ENCODE peak calls at places on chromosomes 3 and 15, in four cellular contexts. One of them, this sample, is unnamed.

GRCh38 chr3:149989307-149989706 is 18.6 kb upstream of the PFN2 start:
- DNase-seq in neuronal stem cell: no peak
- DNase-seq in mesenchymal stem cell: no peak
- DNase-seq in IMR-90: no peak
- DNase-seq in this sample: no peak

GRCh38 chr3:115071611-115072010 is 75.5 kb downstream of the ZBTB20 start:
- DNase-seq in neuronal stem cell: no peak
- DNase-seq in mesenchymal stem cell: peak; percentile 34
- DNase-seq in IMR-90: peak; percentile 60
- DNase-seq in this sample: peak; percentile 6

GRCh38 chr3:191051037-191051436 is 148.0 kb upstream of the OSTN start:
- DNase-seq in neuronal stem cell: peak; percentile 23
- DNase-seq in mesenchymal stem cell: peak; percentile 32
- DNase-seq in IMR-90: peak; percentile 47
- DNase-seq in this sample: peak; percentile 68

GRCh38 chr3:196694202-196694638 is 17.8 kb downstream of the CEP19 start:
- DNase-seq in neuronal stem cell: no peak
- DNase-seq in mesenchymal stem cell: no peak
- DNase-seq in IMR-90: peak; percentile 13
- DNase-seq in this sample: no peak

GRCh38 chr3:100210777-100211145 is 50.0 kb upstream of the TBC1D23 start:
- DNase-seq in neuronal stem cell: no peak
- DNase-seq in mesenchymal stem cell: peak; percentile 99
- DNase-seq in IMR-90: peak; percentile 95
- DNase-seq in this sample: peak; percentile 33

GRCh38 chr3:64049136-64049535 is 25.8 kb upstream of the PSMD6 start:
- DNase-seq in neuronal stem cell: no peak
- DNase-seq in mesenchymal stem cell: peak; percentile 50
- DNase-seq in IMR-90: peak; percentile 74
- DNase-seq in this sample: peak; percentile 62

GRCh38 chr3:192772495-192772894 is 45.2 kb upstream of the FGF12 start:
- DNase-seq in neuronal stem cell: no peak
- DNase-seq in mesenchymal stem cell: peak; percentile 18
- DNase-seq in IMR-90: peak; percentile 18
- DNase-seq in this sample: peak; percentile 61

GRCh38 chr3:183328823-183329222 is 75.8 kb downstream of the B3GNT5 start:
- DNase-seq in neuronal stem cell: no peak
- DNase-seq in mesenchymal stem cell: peak; percentile 44
- DNase-seq in IMR-90: peak; percentile 17
- DNase-seq in this sample: no peak

GRCh38 chr15:88219623-88220022 is 36.9 kb downstream of the NTRK3 start:
- DNase-seq in neuronal stem cell: no peak
- DNase-seq in mesenchymal stem cell: no peak
- DNase-seq in IMR-90: no peak
- DNase-seq in this sample: no peak

GRCh38 chr15:31501074-31501473 is 174.4 kb downstream of the KLF13 start:
- DNase-seq in neuronal stem cell: no peak
- DNase-seq in mesenchymal stem cell: no peak
- DNase-seq in IMR-90: no peak
- DNase-seq in this sample: no peak

GRCh38 chr3:131218196-131218595 is 163.4 kb upstream of the NUDT16 start:
- DNase-seq in neuronal stem cell: no peak
- DNase-seq in mesenchymal stem cell: no peak
- DNase-seq in IMR-90: peak; percentile 8
- DNase-seq in this sample: peak; percentile 7

GRCh38 chr3:49133226-49133951 is 539 bp upstream of the LAMB2 start:
- DNase-seq in neuronal stem cell: peak; percentile 85
- DNase-seq in mesenchymal stem cell: peak; percentile 94
- DNase-seq in IMR-90: peak; percentile 85
- DNase-seq in this sample: peak; percentile 88

GRCh38 chr15:33699691-33700447 is 268.4 kb upstream of the CHRM5 start:
- DNase-seq in neuronal stem cell: no peak
- DNase-seq in mesenchymal stem cell: no peak
- DNase-seq in IMR-90: peak; percentile 12
- DNase-seq in this sample: peak; percentile 57

GRCh38 chr3:35322070-35322469 is 317.3 kb upstream of the ARPP21 start:
- DNase-seq in neuronal stem cell: no peak
- DNase-seq in mesenchymal stem cell: peak; percentile 71
- DNase-seq in IMR-90: no peak
- DNase-seq in this sample: no peak

GRCh38 chr3:171459130-171459941 is 869 bp downstream of the TNIK start:
- DNase-seq in neuronal stem cell: peak; percentile 15
- DNase-seq in mesenchymal stem cell: peak; percentile 57
- DNase-seq in IMR-90: peak; percentile 36
- DNase-seq in this sample: peak; percentile 14

GRCh38 chr3:13475871-13476590 is 4.1 kb upstream of the HDAC11 start:
- DNase-seq in neuronal stem cell: no peak
- DNase-seq in mesenchymal stem cell: no peak
- DNase-seq in IMR-90: no peak
- DNase-seq in this sample: peak; percentile 67

GRCh38 chr15:84940399-84940798 is 41.3 kb upstream of the PDE8A start:
- DNase-seq in neuronal stem cell: no peak
- DNase-seq in mesenchymal stem cell: no peak
- DNase-seq in IMR-90: no peak
- DNase-seq in this sample: no peak

GRCh38 chr3:53635041-53635440 is 140.6 kb downstream of the CACNA1D start:
- DNase-seq in neuronal stem cell: no peak
- DNase-seq in mesenchymal stem cell: no peak
- DNase-seq in IMR-90: no peak
- DNase-seq in this sample: no peak

GRCh38 chr15:22887157-22887951 is 48.9 kb downstream of the NIPA2 start:
- DNase-seq in neuronal stem cell: no peak
- DNase-seq in mesenchymal stem cell: peak; percentile 94
- DNase-seq in IMR-90: peak; percentile 94
- DNase-seq in this sample: no peak
- H3K9ac ChIP-seq in neuronal stem cell: no peak overlapping the region
- H3K9ac ChIP-seq in mesenchymal stem cell: peak overlapping the region; percentile 81
- H3K9ac ChIP-seq in IMR-90: no peak overlapping the region
- H3K9ac ChIP-seq in this sample: no peak overlapping the region

GRCh38 chr15:57610130-57610529 is 18.4 kb downstream of the MYZAP start:
- DNase-seq in neuronal stem cell: no peak
- DNase-seq in mesenchymal stem cell: peak; percentile 19
- DNase-seq in IMR-90: peak; percentile 50
- DNase-seq in this sample: peak; percentile 15
- H3K14ac ChIP-seq in neuronal stem cell: no peak overlapping the region
- H3K14ac ChIP-seq in mesenchymal stem cell: no peak overlapping the region
- H3K14ac ChIP-seq in IMR-90: no peak overlapping the region
- H3K14ac ChIP-seq in this sample: no peak overlapping the region

DNA sequence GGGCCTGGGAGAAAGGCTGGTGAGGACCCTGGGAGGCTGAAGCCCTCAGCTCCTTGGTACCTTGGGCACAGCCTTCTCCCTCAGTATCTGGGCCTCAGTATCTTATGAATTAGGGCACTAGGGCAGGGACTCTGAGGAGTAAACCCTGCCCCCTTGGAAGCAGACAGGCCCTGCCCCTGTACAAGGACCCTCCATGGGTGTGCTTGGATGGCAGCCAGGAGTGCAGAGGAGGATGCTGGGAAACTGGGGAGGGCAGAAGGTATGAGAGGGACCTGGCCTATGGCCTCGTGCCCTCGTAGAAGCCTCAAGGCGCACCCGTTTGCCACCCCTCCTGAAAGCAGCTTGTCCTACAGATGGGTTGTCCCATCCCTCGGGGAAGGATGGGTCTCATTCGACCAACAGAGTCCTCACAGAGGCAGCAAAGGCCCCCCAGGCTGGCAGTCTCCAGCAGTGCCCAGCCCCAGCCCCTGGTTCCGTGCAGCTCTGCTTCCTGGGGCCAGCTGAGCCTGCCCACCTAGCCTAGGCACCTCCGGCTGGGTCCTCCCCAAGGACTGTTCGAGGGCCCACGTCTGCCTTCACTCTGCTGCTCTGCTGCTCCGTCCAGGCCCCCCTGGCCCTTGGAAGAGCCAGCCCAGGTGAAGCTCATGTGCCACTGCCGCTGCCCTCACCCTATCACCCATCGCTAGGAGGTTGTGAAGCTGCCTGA is 15.3 kb upstream of the SEMA3F start:
- DNase-seq in neuronal stem cell: no peak
- DNase-seq in mesenchymal stem cell: no peak
- DNase-seq in IMR-90: no peak
- DNase-seq in this sample: no peak
- H3K9ac ChIP-seq in neuronal stem cell: peak overlapping the region; percentile 32
- H3K9ac ChIP-seq in mesenchymal stem cell: no peak overlapping the region
- H3K9ac ChIP-seq in IMR-90: no peak overlapping the region
- H3K9ac ChIP-seq in this sample: no peak overlapping the region

GRCh38 chr3:45664558-45664957 is 24.6 kb upstream of the SACM1L start:
- DNase-seq in neuronal stem cell: no peak
- DNase-seq in mesenchymal stem cell: no peak
- DNase-seq in IMR-90: no peak
- DNase-seq in this sample: no peak
- H3K14ac ChIP-seq in neuronal stem cell: no peak overlapping the region
- H3K14ac ChIP-seq in mesenchymal stem cell: no peak overlapping the region
- H3K14ac ChIP-seq in IMR-90: peak overlapping the region; percentile 80
- H3K14ac ChIP-seq in this sample: no peak overlapping the region

DNA sequence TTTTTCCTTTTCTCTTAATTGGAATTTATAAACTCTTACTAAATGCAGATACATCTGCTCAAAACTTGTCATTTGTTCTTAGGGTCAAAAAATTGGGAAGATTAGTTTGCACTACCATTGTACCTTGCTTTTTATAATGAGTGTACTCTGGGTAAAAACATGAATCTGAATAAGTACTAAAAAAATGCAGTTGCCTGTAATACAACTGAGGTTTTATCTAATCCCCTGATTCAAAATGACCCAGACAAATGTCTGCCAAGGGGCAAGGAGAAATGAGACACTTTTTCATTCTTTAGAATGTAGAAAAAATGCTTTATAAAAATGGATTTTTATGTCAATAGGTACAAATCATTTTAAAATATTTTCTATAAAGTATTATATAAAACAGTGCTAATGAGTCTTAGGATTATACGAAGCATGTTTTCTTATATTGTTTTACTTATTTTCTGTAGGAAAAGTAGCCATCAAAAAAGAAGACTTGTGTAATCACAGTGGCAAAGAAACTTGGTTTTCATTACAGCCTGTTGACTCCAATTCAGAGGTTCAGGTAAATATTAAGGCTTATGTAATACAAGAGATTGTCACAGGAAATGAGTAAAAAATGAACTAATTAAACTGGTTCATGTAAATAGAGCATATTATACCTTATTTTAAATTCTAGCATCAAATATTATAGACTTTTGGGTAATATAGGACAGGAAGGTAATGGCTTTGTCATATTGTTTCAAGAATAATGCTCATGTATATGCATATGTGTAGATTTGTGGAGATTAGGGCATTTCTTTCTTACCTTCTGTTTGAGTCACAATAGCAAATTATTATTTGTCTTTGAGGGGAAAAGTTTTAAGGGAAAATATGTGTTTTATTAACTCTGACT is 42.7 kb downstream of the RASA2 start:
- DNase-seq in neuronal stem cell: no peak
- DNase-seq in mesenchymal stem cell: peak; percentile 9
- DNase-seq in IMR-90: no peak
- DNase-seq in this sample: no peak
- H3K9ac ChIP-seq in neuronal stem cell: no peak overlapping the region
- H3K9ac ChIP-seq in mesenchymal stem cell: peak overlapping the region; percentile 81
- H3K9ac ChIP-seq in IMR-90: no peak overlapping the region
- H3K9ac ChIP-seq in this sample: no peak overlapping the region

GRCh38 chr3:128681277-128681829 is 30.7 kb upstream of the RPN1 start:
- DNase-seq in neuronal stem cell: no peak
- DNase-seq in mesenchymal stem cell: no peak
- DNase-seq in IMR-90: no peak
- DNase-seq in this sample: no peak
- H3K14ac ChIP-seq in neuronal stem cell: no peak overlapping the region
- H3K14ac ChIP-seq in mesenchymal stem cell: no peak overlapping the region
- H3K14ac ChIP-seq in IMR-90: peak overlapping the region; percentile 91
- H3K14ac ChIP-seq in this sample: peak overlapping the region; percentile 99

DNA sequence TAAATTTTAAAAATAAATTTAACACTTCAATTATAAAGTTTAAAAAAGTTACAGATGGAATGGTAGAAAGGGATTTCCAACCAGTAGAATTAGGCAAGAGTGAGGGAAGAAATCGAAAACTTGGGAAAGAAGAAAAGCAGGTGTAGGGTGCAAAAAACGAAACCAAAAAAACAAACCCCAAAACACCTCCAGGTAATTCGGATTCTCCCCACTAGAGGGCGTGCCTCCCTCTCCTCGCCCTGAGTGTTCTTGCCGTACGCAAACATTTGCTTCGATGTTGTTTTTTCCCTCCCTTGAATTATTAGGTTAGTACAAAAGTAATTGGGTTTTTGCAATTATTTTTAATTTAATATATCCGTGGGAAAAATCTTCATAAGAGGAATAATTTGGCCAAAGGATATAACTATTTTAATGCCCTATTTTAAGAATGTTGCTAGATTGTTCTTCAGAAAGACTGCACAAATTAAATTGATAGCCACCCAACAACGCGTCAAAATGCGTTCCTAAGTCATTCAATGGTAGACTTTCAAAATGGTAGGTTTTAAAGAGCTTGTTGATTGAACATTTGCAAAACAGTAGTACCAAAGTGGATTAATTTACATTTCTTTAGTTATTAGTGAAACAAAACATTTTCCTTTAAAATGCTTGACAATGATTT is 63.7 kb downstream of the SLC30A4 start:
- DNase-seq in neuronal stem cell: peak; percentile 70
- DNase-seq in mesenchymal stem cell: peak; percentile 57
- DNase-seq in IMR-90: peak; percentile 37
- DNase-seq in this sample: peak; percentile 28
- H3K9ac ChIP-seq in neuronal stem cell: no peak overlapping the region
- H3K9ac ChIP-seq in mesenchymal stem cell: peak overlapping the region; percentile 89
- H3K9ac ChIP-seq in IMR-90: no peak overlapping the region
- H3K9ac ChIP-seq in this sample: no peak overlapping the region

DNA sequence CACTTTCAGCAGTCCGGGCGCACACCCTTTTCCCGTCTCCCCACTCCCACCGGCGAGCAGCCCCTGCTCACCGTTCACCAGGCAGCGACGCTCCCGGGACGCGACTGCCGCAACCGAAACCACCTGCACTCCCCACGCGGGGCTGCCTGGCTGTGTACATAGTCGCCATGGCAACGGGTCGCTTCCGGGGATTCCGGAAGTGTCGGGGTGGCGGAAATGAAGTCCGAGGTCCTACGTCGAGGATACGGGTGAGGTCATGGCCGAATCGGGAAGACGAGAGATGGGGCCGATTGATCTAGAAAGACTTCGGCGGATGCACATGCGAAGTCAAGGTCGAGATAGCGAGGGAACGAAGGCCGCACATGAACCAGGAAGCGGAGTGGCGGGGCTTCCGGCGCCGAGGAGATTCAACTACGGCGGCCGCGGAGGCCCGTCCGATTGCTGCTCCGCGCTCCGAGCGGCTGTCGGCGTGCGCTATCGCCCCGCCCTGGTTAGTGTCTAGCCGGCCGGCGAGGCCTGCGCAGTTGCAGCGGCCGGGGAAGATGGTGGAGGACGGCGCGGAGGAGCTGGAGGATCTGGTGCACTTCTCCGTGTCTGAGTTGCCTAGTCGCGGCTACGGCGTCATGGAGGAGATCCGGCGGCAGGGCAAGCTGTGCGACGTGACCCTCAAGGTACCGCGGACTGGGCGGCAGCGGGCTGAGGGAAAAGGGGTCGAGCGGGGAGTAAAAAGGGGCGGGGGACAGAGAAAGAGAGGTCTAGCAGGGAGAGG is at the start of the genes KIF9 and KLHL18:
- DNase-seq in neuronal stem cell: peak; percentile 92
- DNase-seq in mesenchymal stem cell: peak; percentile 98
- DNase-seq in IMR-90: peak; percentile 93
- DNase-seq in this sample: peak; percentile 91
- H3K14ac ChIP-seq in neuronal stem cell: peak within 1 kb of the TSS; percentile 86
- H3K14ac ChIP-seq in mesenchymal stem cell: no peak within 1 kb of the TSS
- H3K14ac ChIP-seq in IMR-90: peak within 1 kb of the TSS; percentile 99
- H3K14ac ChIP-seq in this sample: peak within 1 kb of the TSS; percentile 91